ENCODE peak calls at places on chromosomes 5 and 9, in six cellular contexts. V, C, D, P, R and Q are unnamed samples.

GRCh38 chr5:94310870-94311269 is 307.5 kb downstream of the KIAA0825 start:
- DNase-seq in P (no peak), R (no peak), V (no peak), D (no peak), C (no peak), Q (no peak)

GRCh38 chr5:541148-541887 is 17.1 kb upstream of the SLC9A3 start:
- DNase-seq in V (peak; percentile 71), P (no peak), R (no peak), D (no peak), C (no peak), Q (no peak)

GRCh38 chr5:37249820-37250175 is 622 bp upstream of the CPLANE1 start:
- DNase-seq in V (no peak), C (no peak), P (no peak), D (no peak), R (peak; percentile 63), Q (no peak)

GRCh38 chr9:34665381-34666250 is 3.2 kb upstream of the CCL27 start:
- DNase-seq in P (peak; percentile 98), R (peak; percentile 98), C (peak; percentile 78), D (peak; percentile 85), V (peak; percentile 95), Q (peak; percentile 96)

GRCh38 chr9:101486693-101487442 is 46.8 kb upstream of the RNF20 start:
- DNase-seq in D (no peak), V (peak; percentile 89), C (no peak), R (peak; percentile 90), P (peak; percentile 17), Q (peak; percentile 10)

GRCh38 chr9:752201-752600 is 89.3 kb upstream of the DMRT1 start:
- DNase-seq in C (no peak), V (no peak), D (no peak), R (no peak), P (peak; percentile 92), Q (peak; percentile 71)

GRCh38 chr9:125075997-125076396 is 67.3 kb downstream of the SCAI start:
- DNase-seq in P (no peak), D (no peak), V (no peak), C (no peak), R (no peak), Q (no peak)

GRCh38 chr9:20280330-20280729 is 342.0 kb downstream of the MLLT3 start:
- DNase-seq in C (no peak), D (no peak), P (no peak), V (peak; percentile 50), R (no peak), Q (no peak)

GRCh38 chr5:134561871-134562296 is 36.4 kb downstream of the JADE2 start:
- DNase-seq in D (no peak), P (peak; percentile 95), V (peak; percentile 60), C (no peak), R (peak; percentile 66), Q (peak; percentile 78)

GRCh38 chr9:115291841-115292240 is 173.9 kb upstream of the TNC start:
- DNase-seq in D (no peak), V (no peak), P (no peak), R (no peak), C (no peak), Q (no peak)

GRCh38 chr5:130279386-130279785 is 375.1 kb downstream of the CHSY3 start:
- DNase-seq in D (no peak), R (no peak), V (no peak), P (peak; percentile 19), C (no peak), Q (no peak)

GRCh38 chr5:68054625-68055024 is 160.9 kb upstream of the PIK3R1 start:
- DNase-seq in R (no peak), C (no peak), P (peak; percentile 33), D (no peak), V (no peak), Q (no peak)

GRCh38 chr5:111670826-111671492 is 86.0 kb downstream of the NREP start:
- DNase-seq in R (no peak), D (no peak), P (no peak), V (no peak), C (no peak), Q (no peak)

GRCh38 chr9:1837453-1838084 is 177.6 kb upstream of the SMARCA2 start:
- DNase-seq in D (no peak), R (peak; percentile 67), V (peak; percentile 71), C (no peak), P (peak; percentile 18), Q (peak; percentile 4)

GRCh38 chr9:72362680-72363139 is 2.3 kb downstream of the ZFAND5 start:
- DNase-seq in R (peak; percentile 86), D (peak; percentile 7), P (peak; percentile 88), C (no peak), V (no peak), Q (peak; percentile 75)

GRCh38 chr5:28397502-28397941 is 1359.1 kb upstream of the CDH9 start:
- DNase-seq in V (no peak), D (no peak), P (peak; percentile 44), R (peak; percentile 59), C (no peak), Q (peak; percentile 50)

GRCh38 chr5:18487928-18488480 is 853.7 kb downstream of the TAF11L14 start:
- DNase-seq in P (no peak), R (no peak), V (no peak), D (no peak), C (no peak), Q (no peak)

GRCh38 chr9:110404473-110404872 is 66.8 kb upstream of the TXNDC8 start:
- DNase-seq in D (no peak), P (no peak), R (no peak), C (no peak), V (no peak), Q (no peak)

GRCh38 chr5:83470920-83471404 is 582 bp upstream of the VCAN start:
- DNase-seq in P (peak; percentile 25), V (no peak), C (no peak), R (peak; percentile 88), D (no peak), Q (no peak)

GRCh38 chr9:136606687-136607333 is 55.9 kb upstream of the EGFL7 start:
- DNase-seq in P (no peak), C (no peak), R (peak; percentile 71), D (no peak), V (no peak), Q (no peak)

GRCh38 chr9:81549500-81550206 is 139.7 kb downstream of the TLE1 start:
- DNase-seq in V (peak; percentile 39), R (no peak), P (no peak), D (no peak), C (no peak), Q (no peak)

GRCh38 chr5:13994606-13995336 is 50.3 kb upstream of the DNAH5 start:
- DNase-seq in C (no peak), R (no peak), V (no peak), P (no peak), D (no peak), Q (no peak)

GRCh38 chr9:96158909-96159575 is 142.9 kb downstream of the HSD17B3 start:
- DNase-seq in P (no peak), C (no peak), R (no peak), V (no peak), D (no peak), Q (no peak)

GRCh38 chr9:131467214-131467935 is 35.3 kb upstream of the POMT1 start:
- DNase-seq in P (no peak), C (no peak), D (no peak), R (no peak), V (no peak), Q (no peak)

GRCh38 chr5:24623018-24623417 is 21.8 kb downstream of the CDH10 start:
- DNase-seq in R (peak; percentile 68), P (no peak), C (no peak), V (no peak), D (no peak), Q (no peak)

GRCh38 chr5:82104872-82105271 is 133.0 kb downstream of the ATG10 start:
- DNase-seq in D (no peak), R (no peak), C (no peak), P (no peak), V (no peak), Q (no peak)

GRCh38 chr9:5650356-5651105 is 21.6 kb downstream of the RIC1 start:
- DNase-seq in P (no peak), D (no peak), C (no peak), R (no peak), V (no peak), Q (no peak)

GRCh38 chr5:154737667-154738320 is 17.4 kb upstream of the LARP1 start:
- DNase-seq in C (no peak), P (no peak), V (no peak), R (no peak), D (no peak), Q (no peak)

GRCh38 chr9:77750284-77750683 is 102.2 kb upstream of the GNA14 start:
- DNase-seq in C (no peak), D (no peak), V (no peak), P (peak; percentile 20), R (no peak), Q (no peak)

GRCh38 chr9:107367727-107368502 is 84.8 kb downstream of the RAD23B start:
- DNase-seq in C (no peak), V (no peak), P (peak; percentile 47), D (no peak), R (peak; percentile 31), Q (no peak)

GRCh38 chr9:115198018-115198417 is 80.1 kb upstream of the TNC start:
- DNase-seq in P (no peak), R (peak; percentile 58), C (no peak), V (no peak), D (no peak), Q (no peak)

GRCh38 chr5:142439208-142439607 is 114.4 kb upstream of the SPRY4 start:
- DNase-seq in R (no peak), P (peak; percentile 81), V (no peak), C (no peak), D (no peak), Q (no peak)

GRCh38 chr9:2085719-2086515 is 70.8 kb downstream of the SMARCA2 start:
- DNase-seq in D (no peak), C (no peak), P (peak; percentile 85), R (no peak), V (no peak), Q (no peak)

GRCh38 chr9:94624621-94625020 is 14.7 kb downstream of the FBP1 start:
- DNase-seq in R (no peak), C (no peak), D (no peak), P (no peak), V (no peak), Q (no peak)

GRCh38 chr5:13470256-13470655 is 474.2 kb downstream of the DNAH5 start:
- DNase-seq in D (no peak), R (no peak), C (no peak), V (no peak), P (no peak), Q (no peak)

GRCh38 chr9:130627051-130627450 is 37.3 kb upstream of the PRDM12 start:
- DNase-seq in D (no peak), V (no peak), C (no peak), R (no peak), P (no peak), Q (no peak)